ENCODE peak calls at places on chromosomes 7 and 10, in four cellular contexts. N is transverse colon; R is activated CD8-positive, alpha-beta T cell treated with anti-CD3 and anti-CD28 coated beads for 36 hours; F is GM12865. P is an unnamed sample.

GRCh38 chr7:111138196-111138569 is 47.3 kb downstream of the LRRN3 start:
- DNase-seq in R (peak), N (peak), F (peak), P (peak)

GRCh38 chr10:458466-458865 is 231.0 kb downstream of the DIP2C start:
- DNase-seq in N (peak), F (no peak), R (no peak), P (no peak)

GRCh38 chr10:124911124-124912051 is 30.5 kb upstream of the ZRANB1 start:
- DNase-seq in N (no peak), R (no peak), F (no peak), P (peak)

GRCh38 chr10:71799785-71800453 is 26.6 kb upstream of the VSIR start:
- DNase-seq in R (no peak), N (peak), F (no peak), P (no peak)

GRCh38 chr10:13893926-13894325 is 307.2 kb downstream of the PRPF18 start:
- DNase-seq in R (no peak), N (no peak), F (no peak), P (no peak)

GRCh38 chr10:96261132-96261531 is 10.2 kb downstream of the BLNK start:
- DNase-seq in F (no peak), R (no peak), N (no peak), P (no peak)

GRCh38 chr10:110535958-110536891 is 31.3 kb upstream of the SMC3 start:
- DNase-seq in R (peak), F (peak), N (peak), P (peak)

GRCh38 chr10:90148121-90148855 is 446.9 kb downstream of the KIF20B start:
- DNase-seq in F (peak), N (no peak), R (no peak), P (peak)

GRCh38 chr7:103598326-103598905 is 152.4 kb upstream of the SLC26A5 start:
- DNase-seq in N (no peak), R (no peak), F (no peak), P (no peak)

GRCh38 chr7:40194743-40195142 is 59.9 kb downstream of the SUGCT start:
- DNase-seq in N (no peak), F (no peak), R (no peak), P (peak)

GRCh38 chr7:19051767-19052375 is 65.6 kb downstream of the TWIST1 start:
- DNase-seq in R (peak), F (peak), N (peak), P (peak)

GRCh38 chr10:79184141-79184625 is 115.4 kb downstream of the ZMIZ1 start:
- DNase-seq in N (no peak), F (no peak), R (no peak), P (peak)

GRCh38 chr7:106285801-106286492 is 1.2 kb upstream of the NAMPT start:
- DNase-seq in R (peak), F (peak), N (no peak), P (peak)

GRCh38 chr7:30799976-30800661 is 28.9 kb downstream of the MINDY4 start:
- DNase-seq in N (no peak), R (no peak), F (peak), P (no peak)

GRCh38 chr10:86203162-86203905 is 163.3 kb downstream of the GRID1 start:
- DNase-seq in N (no peak), R (peak), F (peak), P (peak)

GRCh38 chr10:114271779-114272167 is 32.7 kb downstream of the VWA2 start:
- DNase-seq in R (no peak), F (no peak), N (no peak), P (peak)

GRCh38 chr7:87876759-87877234 is 504 bp downstream of the DBF4 start:
- DNase-seq in F (peak), N (peak), R (peak), P (peak)

GRCh38 chr10:18583575-18584270 is 67.7 kb downstream of the NSUN6 start:
- DNase-seq in N (no peak), R (no peak), F (no peak), P (peak)

GRCh38 chr10:48497965-48498770 is 106.7 kb downstream of the ARHGAP22 start:
- DNase-seq in R (no peak), N (no peak), F (no peak), P (no peak)

GRCh38 chr10:104077282-104078151 is 8.2 kb downstream of the COL17A1 start:
- DNase-seq in N (no peak), F (no peak), R (no peak), P (peak)

GRCh38 chr7:50261593-50261992 is 42.9 kb upstream of the IKZF1 start:
- DNase-seq in F (no peak), R (peak), N (no peak), P (no peak)

GRCh38 chr10:120431356-120431755 is 25.7 kb upstream of the PLPP4 start:
- DNase-seq in F (no peak), R (no peak), N (no peak), P (no peak)

GRCh38 chr7:42964293-42964692 is 32.1 kb downstream of the MRPL32 start:
- DNase-seq in R (no peak), F (no peak), N (no peak), P (no peak)

GRCh38 chr10:28806951-28807759 is 129.8 kb downstream of the BAMBI start:
- DNase-seq in R (no peak), N (no peak), F (no peak), P (peak)

GRCh38 chr10:7302393-7303054 is 108.3 kb downstream of the SFMBT2 start:
- DNase-seq in F (no peak), R (no peak), N (no peak), P (no peak)

GRCh38 chr7:26329520-26330269 is 38.0 kb downstream of the SNX10 start:
- DNase-seq in F (peak), R (no peak), N (peak), P (no peak)

GRCh38 chr7:110911632-110912031 is 179.3 kb upstream of the LRRN3 start:
- DNase-seq in F (no peak), N (no peak), R (no peak), P (no peak)

GRCh38 chr7:39432807-39433416 is 133.3 kb upstream of the YAE1 start:
- DNase-seq in N (no peak), R (no peak), F (no peak), P (no peak)

GRCh38 chr7:1534330-1535099 is 4.0 kb downstream of the MAFK start:
- DNase-seq in N (peak), F (no peak), R (no peak), P (no peak)

GRCh38 chr10:60664859-60665258 is 113.4 kb upstream of the CDK1 start:
- DNase-seq in N (no peak), R (no peak), F (no peak), P (peak)

GRCh38 chr7:155804897-155805825 is 7.1 kb downstream of the SHH start:
- DNase-seq in R (peak), F (peak), N (peak), P (peak)

GRCh38 chr10:132862485-132863420 is 76.8 kb upstream of the NKX6-2 start:
- DNase-seq in R (no peak), F (no peak), N (peak), P (no peak)

GRCh38 chr10:112124859-112125258 is 58.7 kb downstream of the GPAM start:
- DNase-seq in F (no peak), R (no peak), N (no peak), P (no peak)

GRCh38 chr10:112122827-112123226 is 60.7 kb downstream of the GPAM start:
- DNase-seq in F (no peak), N (no peak), R (no peak), P (no peak)

GRCh38 chr10:112126901-112127300 is 56.7 kb downstream of the GPAM start:
- DNase-seq in N (no peak), R (no peak), F (no peak), P (no peak)

GRCh38 chr10:112131361-112131760 is 52.2 kb downstream of the GPAM start:
- DNase-seq in R (no peak), N (no peak), F (no peak), P (no peak)

GRCh38 chr10:112126172-112126571 is 57.4 kb downstream of the GPAM start:
- DNase-seq in N (no peak), F (no peak), R (no peak), P (no peak)
- TF ChIP-seq CTCF in N (no peak), F (no peak), R (no peak), P (no peak)

GRCh38 chr10:84524435-84524834 is 196.0 kb downstream of the CCSER2 start:
- DNase-seq in R (no peak), N (no peak), F (no peak), P (no peak)

GRCh38 chr10:84521468-84521867 is 193.1 kb downstream of the CCSER2 start:
- DNase-seq in F (no peak), N (no peak), R (no peak), P (no peak)

GRCh38 chr10:84523509-84523908 is 195.1 kb downstream of the CCSER2 start:
- DNase-seq in R (no peak), N (no peak), F (no peak), P (peak)

GRCh38 chr10:84521015-84521414 is 192.6 kb downstream of the CCSER2 start:
- DNase-seq in F (no peak), N (no peak), R (no peak), P (no peak)

GRCh38 chr10:84522612-84523462 is 194.4 kb downstream of the CCSER2 start:
- DNase-seq in F (no peak), N (no peak), R (no peak), P (peak)
- TF ChIP-seq CTCF in F (no peak), N (no peak), R (no peak), P (peak)

GRCh38 chr10:99930731-99931550 is 78.8 kb downstream of the DNMBP start:
- DNase-seq in N (peak), F (no peak), R (no peak), P (peak)
- TF ChIP-seq CTCF in N (no peak), F (no peak), R (no peak), P (no peak)

GRCh38 chr7:14419554-14419953 is 430.1 kb upstream of the ETV1 start:
- DNase-seq in F (no peak), R (no peak), N (no peak), P (no peak)

GRCh38 chr7:14425559-14425958 is 436.1 kb upstream of the ETV1 start:
- DNase-seq in R (no peak), F (no peak), N (no peak), P (no peak)

GRCh38 chr7:14420768-14421167 is 431.3 kb upstream of the ETV1 start:
- DNase-seq in N (no peak), R (no peak), F (no peak), P (no peak)

DNA sequence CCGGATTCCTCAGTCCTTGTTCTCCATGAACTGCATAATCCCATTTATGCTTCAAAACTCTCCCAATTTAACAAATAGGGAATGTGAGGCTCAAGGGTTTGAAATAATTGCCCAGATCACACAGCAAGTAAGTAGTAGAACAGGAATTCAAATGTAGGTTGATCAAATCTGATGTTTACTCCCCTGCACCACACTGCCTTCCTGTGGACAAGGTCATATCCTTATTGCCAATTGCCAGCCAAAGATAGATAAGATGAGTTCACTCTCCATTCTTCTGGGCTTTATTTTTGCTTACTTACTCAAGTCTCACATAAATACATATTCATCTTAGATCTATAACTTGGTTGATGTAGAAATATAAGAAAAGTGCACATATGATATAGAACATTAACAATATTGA is 435.2 kb upstream of the ETV1 start:
- DNase-seq in R (no peak), F (no peak), N (no peak), P (peak)
- TF ChIP-seq CTCF in R (no peak), F (no peak), N (no peak), P (peak)

GRCh38 chr10:100286051-100287033 is at the start of gene BLOC1S2:
- DNase-seq in N (peak), F (peak), R (peak), P (peak)
- TF ChIP-seq CTCF in N (peak), F (no peak), R (no peak), P (peak)

GRCh38 chr7:142321391-142321790 is 63.5 kb upstream of the PRSS58 start:
- DNase-seq in R (no peak), N (no peak), F (no peak), P (no peak)

GRCh38 chr7:142323706-142324105 is 65.8 kb upstream of the PRSS58 start:
- DNase-seq in F (peak), N (peak), R (peak), P (peak)

GRCh38 chr7:142320883-142321282 is 63.0 kb upstream of the PRSS58 start:
- DNase-seq in F (no peak), R (no peak), N (no peak), P (no peak)

DNA sequence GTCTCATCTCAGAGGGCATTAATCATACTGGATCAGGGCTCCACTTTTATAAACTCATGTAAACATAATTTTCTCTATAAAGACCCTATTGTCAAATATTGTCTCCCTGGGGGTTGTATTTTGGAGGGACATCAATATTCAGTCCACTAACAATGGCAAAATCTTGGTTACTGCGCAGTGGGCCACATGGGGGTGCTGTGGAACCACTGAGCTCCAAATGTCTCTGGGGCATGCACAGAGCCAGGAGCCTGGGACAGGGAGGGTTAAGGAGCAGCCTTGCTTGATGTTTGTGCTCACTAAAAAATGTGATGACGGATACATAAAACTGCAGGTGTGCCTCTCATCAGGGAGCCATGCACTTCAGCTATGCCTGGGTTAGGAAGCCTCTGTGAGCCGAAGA is 62.1 kb upstream of the PRSS58 start:
- DNase-seq in R (peak), N (no peak), F (no peak), P (peak)
- TF ChIP-seq CTCF in R (peak), N (no peak), F (peak), P (peak)

DNA sequence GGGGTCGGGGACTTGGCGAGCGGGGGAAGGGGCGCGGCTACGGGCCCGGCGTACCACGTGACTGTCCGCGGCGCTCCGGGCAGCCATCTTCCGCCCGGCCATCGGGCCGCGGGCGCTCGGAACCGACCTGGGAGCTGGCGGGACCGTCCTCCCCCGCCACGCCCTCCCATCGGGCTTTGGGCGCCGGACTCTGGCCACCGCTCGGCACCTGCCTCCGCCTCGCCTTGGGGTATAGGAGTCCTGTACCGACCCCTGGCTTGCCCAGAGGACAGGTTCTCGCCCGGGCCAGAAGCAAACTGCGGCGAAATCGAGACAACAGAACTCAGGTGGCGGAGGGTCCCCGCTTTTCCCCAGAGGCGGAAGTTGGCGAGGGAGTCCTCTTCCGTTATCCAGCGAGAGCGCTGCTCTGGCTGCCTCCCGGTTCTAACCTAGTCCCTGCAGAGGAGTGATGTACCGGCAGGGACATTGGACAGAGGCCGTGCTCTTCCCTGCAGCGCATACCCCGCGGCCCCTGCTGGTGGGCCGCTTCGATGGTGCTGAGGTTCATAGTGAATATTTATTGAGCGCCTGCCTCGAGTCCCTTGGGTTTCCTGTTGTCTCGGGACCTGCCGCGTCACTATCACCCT is 1.2 kb upstream of the SGMS1 start:
- DNase-seq in R (peak), N (peak), F (peak), P (peak)
- TF ChIP-seq CTCF in R (peak), N (peak), F (peak), P (peak)